ENCODE peak calls at places on chromosomes 3 and 15, in six cellular contexts. B is GM04504; R is T follicular helper cell; K is A549; D is HCEC 1CT; W is stimulated activated CD8-positive, alpha-beta memory T cell treated with anti-CD3 and anti-CD28 coated beads, Interleukin-12 subunit alpha, Interleukin-12 subunit beta, amount 100 ng/mL, for 1 hour. Y is an unnamed sample.

GRCh38 chr3:55885721-55886120 is 398.6 kb upstream of the WNT5A start:
- DNase-seq in D (peak), R (no peak), W (no peak), K (no peak), B (peak), Y (no peak)

GRCh38 chr3:12194669-12195161 is 36.0 kb upstream of the TIMP4 start:
- DNase-seq in B (no peak), W (no peak), R (no peak), D (peak), K (peak), Y (no peak)

GRCh38 chr15:81856627-81857026 is 189.2 kb downstream of the MEX3B start:
- DNase-seq in W (no peak), K (no peak), R (no peak), D (no peak), B (no peak), Y (no peak)

GRCh38 chr15:64681424-64682024 is 93.9 kb downstream of the RBPMS2 start:
- DNase-seq in K (peak), B (peak), R (no peak), D (peak), W (no peak), Y (no peak)

GRCh38 chr3:62149962-62150361 is 223.4 kb downstream of the FEZF2 start:
- DNase-seq in B (peak), K (no peak), R (no peak), W (no peak), D (peak), Y (no peak)

GRCh38 chr3:99471353-99472323 is 166.8 kb upstream of the COL8A1 start:
- DNase-seq in D (no peak), W (no peak), K (no peak), R (no peak), B (no peak), Y (no peak)

GRCh38 chr3:38610436-38610835 is 39.1 kb downstream of the SCN5A start:
- DNase-seq in R (no peak), W (no peak), K (no peak), D (no peak), B (no peak), Y (no peak)

GRCh38 chr3:142929109-142929508 is 34.4 kb downstream of the PAQR9 start:
- DNase-seq in R (peak), W (no peak), B (no peak), K (peak), D (peak), Y (no peak)

GRCh38 chr15:41801850-41802455 is 25.9 kb upstream of the JMJD7 start:
- DNase-seq in D (peak), K (no peak), B (no peak), W (no peak), R (no peak), Y (no peak)

GRCh38 chr15:66024998-66025397 is 155.7 kb downstream of the RAB11A start:
- DNase-seq in B (no peak), R (no peak), D (no peak), K (no peak), W (no peak), Y (no peak)

GRCh38 chr3:66037330-66037985 is 1.3 kb downstream of the MAGI1 start:
- DNase-seq in B (no peak), R (no peak), K (peak), D (peak), W (no peak), Y (no peak)

GRCh38 chr15:74470631-74471396 is 9.9 kb upstream of the UBL7 start:
- DNase-seq in B (no peak), D (no peak), W (no peak), K (no peak), R (no peak), Y (no peak)

GRCh38 chr3:63097396-63097795 is 180.7 kb upstream of the SYNPR start:
- DNase-seq in K (no peak), D (no peak), B (no peak), W (no peak), R (no peak), Y (no peak)

GRCh38 chr3:28186748-28187147 is 54.7 kb upstream of the CMC1 start:
- DNase-seq in D (peak), K (no peak), W (no peak), B (no peak), R (no peak), Y (no peak)

GRCh38 chr3:187227658-187228258 is 30.5 kb downstream of the RTP1 start:
- DNase-seq in R (no peak), K (peak), W (no peak), D (peak), B (peak), Y (no peak)

GRCh38 chr15:100284191-100284590 is 57.6 kb downstream of the ADAMTS17 start:
- DNase-seq in R (no peak), W (no peak), D (no peak), K (no peak), B (no peak), Y (no peak)

GRCh38 chr15:61282661-61283060 is 53.6 kb upstream of the RORA start:
- DNase-seq in W (no peak), B (no peak), R (no peak), D (no peak), K (no peak), Y (no peak)

GRCh38 chr15:37793851-37794250 is 140.6 kb upstream of the TMCO5A start:
- DNase-seq in R (no peak), K (no peak), W (no peak), D (peak), B (no peak), Y (no peak)

GRCh38 chr15:23422946-23423708 is 23.9 kb downstream of the GOLGA6L2 start:
- DNase-seq in K (peak), W (no peak), B (no peak), R (no peak), D (no peak), Y (no peak)

GRCh38 chr15:35450492-35450891 is 95.5 kb downstream of the DPH6 start:
- DNase-seq in B (peak), K (no peak), W (no peak), D (peak), R (no peak), Y (no peak)

GRCh38 chr3:43794776-43795175 is 104.0 kb downstream of the ABHD5 start:
- DNase-seq in B (peak), D (peak), W (no peak), R (no peak), K (no peak), Y (no peak)

GRCh38 chr3:99638244-99638948 is at the start of gene COL8A1:
- DNase-seq in R (no peak), W (no peak), K (no peak), D (peak), B (peak), Y (no peak)

GRCh38 chr3:188198760-188199327 is 44.9 kb downstream of the LPP start:
- DNase-seq in W (no peak), D (no peak), K (no peak), R (no peak), B (no peak), Y (no peak)

GRCh38 chr15:42736178-42736792 is 643 bp downstream of the CDAN1 start:
- DNase-seq in W (no peak), D (no peak), K (no peak), R (no peak), B (no peak), Y (peak)

GRCh38 chr3:123739754-123740153 is 144.4 kb downstream of the MYLK start:
- DNase-seq in B (peak), D (peak), R (no peak), W (no peak), K (no peak), Y (no peak)

GRCh38 chr3:178646205-178646604 is 110.0 kb downstream of the KCNMB2 start:
- DNase-seq in W (no peak), D (no peak), B (no peak), K (no peak), R (no peak), Y (no peak)

GRCh38 chr3:13346481-13347389 is 73.4 kb downstream of the NUP210 start:
- DNase-seq in D (no peak), B (no peak), W (peak), K (no peak), R (peak), Y (peak)

GRCh38 chr15:63110428-63111026 is 11.1 kb upstream of the LACTB start:
- DNase-seq in W (no peak), B (no peak), K (no peak), D (no peak), R (no peak), Y (no peak)

GRCh38 chr3:118487734-118488133 is 546.9 kb downstream of the IGSF11 start:
- DNase-seq in B (no peak), R (no peak), D (no peak), W (no peak), K (no peak), Y (no peak)

GRCh38 chr3:46146021-46146420 is 62.1 kb downstream of the CCR1 start:
- DNase-seq in W (no peak), D (no peak), K (no peak), B (no peak), R (no peak), Y (no peak)

GRCh38 chr3:10602769-10603768 is 97.7 kb upstream of the ATP2B2 start:
- DNase-seq in B (no peak), R (peak), D (no peak), W (peak), K (no peak), Y (peak)

GRCh38 chr15:72800819-72801481 is 17.4 kb upstream of the ADPGK start:
- DNase-seq in D (no peak), R (no peak), K (no peak), W (no peak), B (peak), Y (no peak)

GRCh38 chr3:153215971-153216370 is 53.9 kb downstream of the RAP2B start:
- DNase-seq in R (no peak), K (no peak), D (no peak), B (no peak), W (no peak), Y (no peak)